ENCODE peak calls at places on chromosomes 7 and 10, in five cellular contexts. One of them, this sample, is unnamed.

GRCh38 chr7:64045301-64046040 is at the start of gene ZNF727:
- DNase-seq in stimulated activated naive B cell treated with anti-CD40 and anti-IgM and Interleukin-4, amounts not matched to agents 10 μg/mL and 1 μg/mL and 100 μg/mL, for 72 hours: peak
- DNase-seq in naive thymus-derived CD4-positive, alpha-beta T cell: peak
- DNase-seq in NCI-H1417: no peak
- DNase-seq in HS-27A: no peak
- DNase-seq in this sample: no peak

GRCh38 chr10:59724098-59724938 is 14.7 kb upstream of the SLC16A9 start:
- DNase-seq in stimulated activated naive B cell treated with anti-CD40 and anti-IgM and Interleukin-4, amounts not matched to agents 10 μg/mL and 1 μg/mL and 100 μg/mL, for 72 hours: no peak
- DNase-seq in naive thymus-derived CD4-positive, alpha-beta T cell: no peak
- DNase-seq in NCI-H1417: no peak
- DNase-seq in HS-27A: no peak
- DNase-seq in this sample: no peak

GRCh38 chr10:100370976-100371706 is 24.1 kb downstream of the SCD start:
- DNase-seq in stimulated activated naive B cell treated with anti-CD40 and anti-IgM and Interleukin-4, amounts not matched to agents 10 μg/mL and 1 μg/mL and 100 μg/mL, for 72 hours: peak
- DNase-seq in naive thymus-derived CD4-positive, alpha-beta T cell: peak
- DNase-seq in NCI-H1417: no peak
- DNase-seq in HS-27A: peak
- DNase-seq in this sample: peak

GRCh38 chr10:89262331-89263020 is 10.9 kb upstream of the LIPA start:
- DNase-seq in stimulated activated naive B cell treated with anti-CD40 and anti-IgM and Interleukin-4, amounts not matched to agents 10 μg/mL and 1 μg/mL and 100 μg/mL, for 72 hours: no peak
- DNase-seq in naive thymus-derived CD4-positive, alpha-beta T cell: no peak
- DNase-seq in NCI-H1417: no peak
- DNase-seq in HS-27A: peak
- DNase-seq in this sample: peak

GRCh38 chr7:90288154-90288553 is 33.0 kb downstream of the FAM237B start:
- DNase-seq in stimulated activated naive B cell treated with anti-CD40 and anti-IgM and Interleukin-4, amounts not matched to agents 10 μg/mL and 1 μg/mL and 100 μg/mL, for 72 hours: no peak
- DNase-seq in naive thymus-derived CD4-positive, alpha-beta T cell: no peak
- DNase-seq in NCI-H1417: no peak
- DNase-seq in HS-27A: no peak
- DNase-seq in this sample: no peak

GRCh38 chr7:6708304-6708703 is 1.6 kb upstream of the ZNF12 start:
- DNase-seq in stimulated activated naive B cell treated with anti-CD40 and anti-IgM and Interleukin-4, amounts not matched to agents 10 μg/mL and 1 μg/mL and 100 μg/mL, for 72 hours: no peak
- DNase-seq in naive thymus-derived CD4-positive, alpha-beta T cell: no peak
- DNase-seq in NCI-H1417: no peak
- DNase-seq in HS-27A: no peak
- DNase-seq in this sample: no peak

GRCh38 chr10:43210556-43210955 is 56.3 kb downstream of the RASGEF1A start:
- DNase-seq in stimulated activated naive B cell treated with anti-CD40 and anti-IgM and Interleukin-4, amounts not matched to agents 10 μg/mL and 1 μg/mL and 100 μg/mL, for 72 hours: no peak
- DNase-seq in naive thymus-derived CD4-positive, alpha-beta T cell: no peak
- DNase-seq in NCI-H1417: no peak
- DNase-seq in HS-27A: no peak
- DNase-seq in this sample: no peak

GRCh38 chr7:3265388-3265787 is 35.7 kb upstream of the SDK1 start:
- DNase-seq in stimulated activated naive B cell treated with anti-CD40 and anti-IgM and Interleukin-4, amounts not matched to agents 10 μg/mL and 1 μg/mL and 100 μg/mL, for 72 hours: no peak
- DNase-seq in naive thymus-derived CD4-positive, alpha-beta T cell: no peak
- DNase-seq in NCI-H1417: no peak
- DNase-seq in HS-27A: no peak
- DNase-seq in this sample: no peak

GRCh38 chr10:88234332-88234731 is 348.8 kb downstream of the RNLS start:
- DNase-seq in stimulated activated naive B cell treated with anti-CD40 and anti-IgM and Interleukin-4, amounts not matched to agents 10 μg/mL and 1 μg/mL and 100 μg/mL, for 72 hours: no peak
- DNase-seq in naive thymus-derived CD4-positive, alpha-beta T cell: no peak
- DNase-seq in NCI-H1417: peak
- DNase-seq in HS-27A: no peak
- DNase-seq in this sample: no peak

GRCh38 chr10:1488970-1489548 is 248.3 kb downstream of the ADARB2 start:
- DNase-seq in stimulated activated naive B cell treated with anti-CD40 and anti-IgM and Interleukin-4, amounts not matched to agents 10 μg/mL and 1 μg/mL and 100 μg/mL, for 72 hours: peak
- DNase-seq in naive thymus-derived CD4-positive, alpha-beta T cell: no peak
- DNase-seq in NCI-H1417: no peak
- DNase-seq in HS-27A: no peak
- DNase-seq in this sample: no peak

GRCh38 chr7:82699773-82700186 is 256.2 kb upstream of the CACNA2D1 start:
- DNase-seq in stimulated activated naive B cell treated with anti-CD40 and anti-IgM and Interleukin-4, amounts not matched to agents 10 μg/mL and 1 μg/mL and 100 μg/mL, for 72 hours: no peak
- DNase-seq in naive thymus-derived CD4-positive, alpha-beta T cell: no peak
- DNase-seq in NCI-H1417: no peak
- DNase-seq in HS-27A: peak
- DNase-seq in this sample: peak

GRCh38 chr10:89241491-89242339 is 9.9 kb downstream of the LIPA start:
- DNase-seq in stimulated activated naive B cell treated with anti-CD40 and anti-IgM and Interleukin-4, amounts not matched to agents 10 μg/mL and 1 μg/mL and 100 μg/mL, for 72 hours: no peak
- DNase-seq in naive thymus-derived CD4-positive, alpha-beta T cell: no peak
- DNase-seq in NCI-H1417: no peak
- DNase-seq in HS-27A: no peak
- DNase-seq in this sample: peak

GRCh38 chr10:75465110-75465509 is 33.7 kb downstream of the LRMDA start:
- DNase-seq in stimulated activated naive B cell treated with anti-CD40 and anti-IgM and Interleukin-4, amounts not matched to agents 10 μg/mL and 1 μg/mL and 100 μg/mL, for 72 hours: no peak
- DNase-seq in naive thymus-derived CD4-positive, alpha-beta T cell: no peak
- DNase-seq in NCI-H1417: no peak
- DNase-seq in HS-27A: no peak
- DNase-seq in this sample: no peak

GRCh38 chr7:106346678-106347217 is 62.0 kb upstream of the NAMPT start:
- DNase-seq in stimulated activated naive B cell treated with anti-CD40 and anti-IgM and Interleukin-4, amounts not matched to agents 10 μg/mL and 1 μg/mL and 100 μg/mL, for 72 hours: peak
- DNase-seq in naive thymus-derived CD4-positive, alpha-beta T cell: peak
- DNase-seq in NCI-H1417: no peak
- DNase-seq in HS-27A: peak
- DNase-seq in this sample: peak

GRCh38 chr10:126749030-126749655 is 78.7 kb upstream of the C10orf90 start:
- DNase-seq in stimulated activated naive B cell treated with anti-CD40 and anti-IgM and Interleukin-4, amounts not matched to agents 10 μg/mL and 1 μg/mL and 100 μg/mL, for 72 hours: peak
- DNase-seq in naive thymus-derived CD4-positive, alpha-beta T cell: no peak
- DNase-seq in NCI-H1417: no peak
- DNase-seq in HS-27A: peak
- DNase-seq in this sample: peak

GRCh38 chr7:70271617-70272081 is 673.4 kb downstream of the AUTS2 start:
- DNase-seq in stimulated activated naive B cell treated with anti-CD40 and anti-IgM and Interleukin-4, amounts not matched to agents 10 μg/mL and 1 μg/mL and 100 μg/mL, for 72 hours: no peak
- DNase-seq in naive thymus-derived CD4-positive, alpha-beta T cell: no peak
- DNase-seq in NCI-H1417: no peak
- DNase-seq in HS-27A: no peak
- DNase-seq in this sample: no peak

This sample was measured in HCEC 1CT.